ENCODE peak calls at places on chromosomes 1 and 21, in six cellular contexts. X is AG04450, L is ovary, R is tibial artery, P is transverse colon, M is colonic mucosa. Q is an unnamed sample.

GRCh38 chr1:44134071-44134920 is 7.1 kb downstream of the KLF18 start:
- DNase-seq in X (no peak), L (no peak), R (no peak), P (no peak), M (no peak), Q (no peak)

GRCh38 chr1:212970085-212970484 is 19.7 kb downstream of the VASH2 start:
- DNase-seq in X (no peak), L (no peak), R (no peak), P (no peak), M (no peak), Q (no peak)

GRCh38 chr1:43274125-43274803 is 4.5 kb downstream of the TMEM125 start:
- DNase-seq in X (no peak), L (no peak), R (peak), P (no peak), M (no peak), Q (no peak)

GRCh38 chr1:53390261-53390660 is 62.4 kb upstream of the LRP8 start:
- DNase-seq in X (no peak), L (no peak), R (peak), P (peak), M (peak), Q (peak)

GRCh38 chr1:47223174-47223920 is 8.7 kb downstream of the TAL1 start:
- DNase-seq in X (no peak), L (no peak), R (no peak), P (no peak), M (no peak), Q (no peak)

GRCh38 chr1:6822530-6823359 is 37.5 kb downstream of the CAMTA1 start:
- DNase-seq in X (no peak), L (no peak), R (no peak), P (peak), M (peak), Q (no peak)

GRCh38 chr1:61073871-61074270 is 8.5 kb upstream of the NFIA start:
- DNase-seq in X (no peak), L (no peak), R (no peak), P (no peak), M (no peak), Q (no peak)

GRCh38 chr1:219542828-219543518 is 69.9 kb downstream of the ZC3H11B start:
- DNase-seq in X (no peak), L (no peak), R (no peak), P (no peak), M (no peak), Q (no peak)

GRCh38 chr1:151501474-151501873 is 9.7 kb upstream of the CGN start:
- DNase-seq in X (no peak), L (no peak), R (no peak), P (peak), M (no peak), Q (no peak)

GRCh38 chr1:68230901-68231626 is 1.3 kb downstream of the WLS start:
- DNase-seq in X (no peak), L (peak), R (peak), P (peak), M (peak), Q (peak)

GRCh38 chr1:91842563-91842962 is 43.4 kb downstream of the TGFBR3 start:
- DNase-seq in X (no peak), L (no peak), R (no peak), P (no peak), M (no peak), Q (no peak)

GRCh38 chr1:39872698-39873097 is 10.6 kb downstream of the TRIT1 start:
- DNase-seq in X (no peak), L (no peak), R (no peak), P (no peak), M (no peak), Q (no peak)

GRCh38 chr21:46065215-46065992 is 32.5 kb upstream of the COL6A2 start:
- DNase-seq in X (no peak), L (peak), R (peak), P (peak), M (no peak), Q (no peak)

GRCh38 chr1:62746086-62746808 is 37.7 kb upstream of the ATG4C start:
- DNase-seq in X (no peak), L (no peak), R (no peak), P (no peak), M (no peak), Q (no peak)

GRCh38 chr1:16132325-16132785 is 23.5 kb downstream of the EPHA2 start:
- DNase-seq in X (no peak), L (no peak), R (no peak), P (no peak), M (no peak), Q (no peak)

GRCh38 chr1:8974551-8974950 is 28.9 kb downstream of the CA6 start:
- DNase-seq in X (no peak), L (no peak), R (no peak), P (no peak), M (no peak), Q (no peak)

GRCh38 chr21:17911628-17912027 is 92.5 kb upstream of the C21orf91 start:
- DNase-seq in X (no peak), L (no peak), R (no peak), P (no peak), M (no peak), Q (no peak)

GRCh38 chr21:43639470-43640178 is 19.7 kb downstream of the HSF2BP start:
- DNase-seq in X (peak), L (no peak), R (no peak), P (no peak), M (no peak), Q (no peak)

GRCh38 chr1:65360654-65361053 is 51.3 kb downstream of the DNAJC6 start:
- DNase-seq in X (no peak), L (no peak), R (no peak), P (no peak), M (no peak), Q (no peak)

GRCh38 chr1:24027838-24028468 is 47.8 kb upstream of the SRSF10 start:
- DNase-seq in X (no peak), L (no peak), R (no peak), P (no peak), M (no peak), Q (no peak)

GRCh38 chr1:231527586-231528174 is 789 bp upstream of the TSNAX start:
- DNase-seq in X (no peak), L (no peak), R (no peak), P (no peak), M (no peak), Q (no peak)

GRCh38 chr1:106755682-106756406 is 300.6 kb upstream of the PRMT6 start:
- DNase-seq in X (no peak), L (no peak), R (no peak), P (no peak), M (no peak), Q (no peak)

GRCh38 chr21:23812485-23812884 is 1794.8 kb downstream of the MRPL39 start:
- DNase-seq in X (no peak), L (no peak), R (no peak), P (no peak), M (no peak), Q (no peak)

GRCh38 chr1:6267686-6268281 is 6.9 kb upstream of the GPR153 start:
- DNase-seq in X (no peak), L (no peak), R (no peak), P (no peak), M (no peak), Q (no peak)

GRCh38 chr1:201169971-201170532 is 15.8 kb upstream of the TMEM9 start:
- DNase-seq in X (no peak), L (no peak), R (no peak), P (no peak), M (no peak), Q (no peak)

GRCh38 chr1:157948547-157949152 is 44.8 kb upstream of the KIRREL1 start:
- DNase-seq in X (no peak), L (no peak), R (no peak), P (peak), M (peak), Q (no peak)

GRCh38 chr1:51453010-51453409 is 66.1 kb downstream of the EPS15 start:
- DNase-seq in X (no peak), L (no peak), R (no peak), P (no peak), M (no peak), Q (no peak)

GRCh38 chr1:173411835-173412742 is 65.0 kb upstream of the PRDX6 start:
- DNase-seq in X (no peak), L (no peak), R (no peak), P (no peak), M (no peak), Q (no peak)

GRCh38 chr1:152904688-152905440 is 3.5 kb upstream of the IVL start:
- DNase-seq in X (no peak), L (no peak), R (no peak), P (no peak), M (no peak), Q (no peak)

GRCh38 chr1:148434832-148435231 is 48.3 kb downstream of the PPIAL4G start:
- DNase-seq in X (no peak), L (no peak), R (no peak), P (no peak), M (no peak), Q (no peak)

DNA sequence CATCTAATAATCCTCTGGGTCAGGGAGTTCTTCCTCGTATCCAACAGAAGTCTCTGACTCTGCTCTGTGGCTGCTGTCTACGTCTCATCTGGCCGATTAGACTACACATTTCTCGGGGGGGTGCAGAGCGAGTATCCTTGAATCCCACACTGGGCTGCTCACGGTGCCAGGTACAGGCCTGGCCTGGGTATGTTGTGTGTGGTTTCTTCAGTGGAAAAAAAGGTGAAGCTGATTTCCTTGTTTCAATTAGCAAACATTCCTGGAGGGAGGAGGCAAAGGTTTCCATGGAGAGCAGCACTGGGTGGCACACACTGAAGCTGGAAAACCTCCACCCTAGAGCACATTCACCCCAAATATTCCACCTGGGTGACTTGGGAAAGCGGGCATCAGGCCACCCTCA is 2.0 kb upstream of the RAB7B start:
- DNase-seq in X (no peak), L (no peak), R (no peak), P (no peak), M (no peak), Q (no peak)
- H3K27ac ChIP-seq in X (no peak), L (no peak), R (no peak), P (no peak), M (no peak), Q (no peak)

GRCh38 chr1:194252189-194252588 is 1065.8 kb upstream of the B3GALT2 start:
- DNase-seq in X (peak), L (no peak), R (no peak), P (no peak), M (no peak), Q (no peak)
- H3K27ac ChIP-seq in X (peak), L (no peak), R (no peak), P (no peak), M (no peak), Q (no peak)

GRCh38 chr21:35705888-35706287 is 354.4 kb downstream of the SETD4 start:
- DNase-seq in X (no peak), L (no peak), R (no peak), P (no peak), M (no peak), Q (no peak)
- H3K27ac ChIP-seq in X (no peak), L (no peak), R (no peak), P (no peak), M (no peak), Q (no peak)

DNA sequence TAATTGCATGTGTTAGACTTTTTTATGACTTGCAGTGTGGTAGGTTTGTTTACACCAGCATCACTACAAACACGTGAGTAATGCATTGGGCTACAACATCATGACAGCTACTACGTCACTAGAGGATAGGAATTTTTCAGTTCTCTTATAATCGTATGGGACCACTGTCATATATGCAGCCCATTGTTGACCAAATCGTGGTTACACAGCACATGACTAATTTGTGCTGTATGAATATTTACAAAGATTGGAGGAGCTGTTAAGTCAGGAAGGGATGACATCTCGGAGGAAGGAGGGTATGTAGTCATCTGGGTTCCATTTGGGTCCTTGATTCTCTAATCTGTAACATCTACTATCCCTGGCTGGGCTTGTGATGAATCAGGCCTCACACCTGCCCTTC is 270.9 kb downstream of the TNR start:
- DNase-seq in X (no peak), L (no peak), R (no peak), P (no peak), M (no peak), Q (no peak)
- H3K27ac ChIP-seq in X (no peak), L (no peak), R (no peak), P (no peak), M (no peak), Q (no peak)

DNA sequence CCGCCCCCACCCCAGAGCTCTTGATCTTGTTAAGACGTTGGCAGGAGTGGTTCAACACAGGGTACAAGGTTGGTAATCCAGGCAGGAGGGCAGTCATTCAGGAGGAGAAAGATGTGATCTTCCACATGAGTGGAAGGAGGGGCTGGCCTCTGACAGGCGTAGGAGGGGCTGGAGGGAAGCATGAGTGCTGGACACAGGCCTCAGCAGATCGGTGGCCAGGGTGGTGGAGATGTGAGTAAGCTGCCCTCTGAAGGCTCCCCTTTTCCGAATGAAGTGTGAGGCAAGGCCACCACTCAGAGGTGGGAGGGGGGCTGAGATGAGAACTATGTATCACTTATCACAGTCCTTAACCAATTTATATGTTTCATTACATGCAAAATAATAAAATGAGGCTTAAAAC is 103.4 kb upstream of the TLR5 start:
- DNase-seq in X (no peak), L (no peak), R (no peak), P (no peak), M (no peak), Q (no peak)
- H3K27ac ChIP-seq in X (no peak), L (no peak), R (no peak), P (no peak), M (no peak), Q (no peak)

DNA sequence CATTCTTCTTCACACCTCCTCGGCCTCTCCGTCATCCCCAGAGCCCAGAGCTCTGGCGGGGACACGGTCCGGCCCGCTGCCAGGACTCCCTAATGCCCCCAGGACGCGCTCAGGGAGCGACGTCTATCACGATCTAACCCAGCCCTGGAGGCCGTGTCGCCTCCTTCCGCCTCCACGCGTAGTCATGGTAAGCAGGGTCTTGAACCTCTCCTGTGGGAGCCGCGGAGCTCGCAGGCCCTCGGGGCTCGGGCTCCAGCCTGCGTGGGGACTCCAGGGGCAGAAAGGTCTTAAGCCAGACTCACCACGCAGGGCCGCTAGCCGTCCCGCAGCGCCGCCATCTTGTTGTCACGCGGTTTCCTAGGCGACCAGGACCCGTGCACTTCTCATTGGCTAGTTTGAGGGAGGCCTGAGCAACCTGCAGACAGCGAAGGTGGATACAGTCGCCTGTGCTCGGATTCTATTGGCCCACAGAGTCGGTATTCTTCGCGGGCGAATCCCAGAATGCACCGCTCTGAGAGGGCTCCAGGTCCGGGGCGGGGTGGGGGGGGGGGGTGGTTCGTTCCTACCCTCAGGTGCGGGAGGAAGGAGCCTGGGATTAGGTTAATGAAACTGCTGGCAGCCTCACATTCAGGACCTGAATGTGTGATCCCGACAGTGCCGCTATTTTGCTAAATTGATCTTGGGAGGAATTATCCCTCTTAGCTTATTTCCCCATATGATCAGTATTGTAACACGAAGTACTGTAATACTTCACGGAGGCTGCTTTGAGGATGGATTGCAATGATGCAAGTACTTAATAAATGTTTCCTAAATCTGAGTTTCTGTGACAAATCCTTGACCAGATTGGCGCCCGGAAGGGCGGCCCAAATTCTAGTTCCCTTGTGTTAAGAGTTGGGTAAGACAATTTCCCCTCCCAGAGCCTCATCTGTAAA is at the start of gene UBXN11:
- DNase-seq in X (peak), L (peak), R (peak), P (peak), M (peak), Q (peak)
- H3K27ac ChIP-seq in X (peak), L (no peak), R (peak), P (peak), M (peak), Q (peak)